ENCODE peak calls at places on chromosomes 4 and X, in five cellular contexts. D, Z, V, C and I are unnamed samples.

GRCh38 chrX:38260231-38260630 is 39.6 kb upstream of the SRPX start:
- DNase-seq in Z (no peak), D (peak), V (peak), C (peak), I (no peak)

GRCh38 chrX:153878285-153878779 is 7.6 kb downstream of the L1CAM start:
- DNase-seq in C (no peak), Z (no peak), V (no peak), D (no peak), I (no peak)

GRCh38 chr4:13537011-13537831 is 7.1 kb downstream of the NKX3-2 start:
- DNase-seq in Z (no peak), D (no peak), V (no peak), C (peak), I (no peak)

GRCh38 chr4:128600996-128601857 is 208.3 kb upstream of the JADE1 start:
- DNase-seq in V (no peak), D (peak), C (peak), Z (peak), I (no peak)

GRCh38 chrX:49919617-49920016 is 2.8 kb upstream of the CLCN5 start:
- DNase-seq in Z (no peak), D (peak), V (peak), C (peak), I (no peak)

GRCh38 chrX:37745835-37746234 is 34.0 kb upstream of the CYBB start:
- DNase-seq in V (no peak), D (no peak), C (no peak), Z (no peak), I (no peak)

GRCh38 chrX:103919336-103919682 is 43.1 kb upstream of the TMSB15B start:
- DNase-seq in V (no peak), C (no peak), Z (no peak), D (peak), I (no peak)

GRCh38 chr4:48913346-48913745 is 6.8 kb upstream of the OCIAD2 start:
- DNase-seq in V (no peak), Z (peak), C (no peak), D (peak), I (no peak)

GRCh38 chr4:139171878-139172691 is 4.9 kb downstream of the ELF2 start:
- DNase-seq in C (no peak), V (no peak), D (peak), Z (peak), I (no peak)

GRCh38 chr4:111031180-111031579 is 408.3 kb upstream of the PITX2 start:
- DNase-seq in V (no peak), C (no peak), D (peak), Z (no peak), I (no peak)

GRCh38 chr4:20890752-20891151 is 190.5 kb downstream of the PACRGL start:
- DNase-seq in V (no peak), C (no peak), Z (no peak), D (peak), I (no peak)

GRCh38 chr4:119039779-119040178 is 95.9 kb upstream of the MYOZ2 start:
- DNase-seq in D (no peak), V (no peak), C (no peak), Z (no peak), I (no peak)

GRCh38 chr4:89438102-89438831 is 130.7 kb upstream of the GPRIN3 start:
- DNase-seq in V (peak), Z (peak), C (peak), D (peak), I (peak)

GRCh38 chrX:123803331-123803983 is 56.4 kb upstream of the XIAP start:
- DNase-seq in C (no peak), V (peak), Z (peak), D (peak), I (peak)

GRCh38 chr4:6198278-6198677 is 2.1 kb downstream of the JAKMIP1 start:
- DNase-seq in D (no peak), V (no peak), Z (no peak), C (no peak), I (no peak)

GRCh38 chrX:115616943-115617563 is 56.1 kb downstream of the PLS3 start:
- DNase-seq in Z (peak), V (no peak), D (peak), C (no peak), I (no peak)

GRCh38 chr4:23902203-23902602 is 12.4 kb upstream of the PPARGC1A start:
- DNase-seq in Z (no peak), C (no peak), D (no peak), V (no peak), I (no peak)
- TF ChIP-seq CTCF in Z (no peak), C (peak), D (peak), V (no peak), I (peak)

DNA sequence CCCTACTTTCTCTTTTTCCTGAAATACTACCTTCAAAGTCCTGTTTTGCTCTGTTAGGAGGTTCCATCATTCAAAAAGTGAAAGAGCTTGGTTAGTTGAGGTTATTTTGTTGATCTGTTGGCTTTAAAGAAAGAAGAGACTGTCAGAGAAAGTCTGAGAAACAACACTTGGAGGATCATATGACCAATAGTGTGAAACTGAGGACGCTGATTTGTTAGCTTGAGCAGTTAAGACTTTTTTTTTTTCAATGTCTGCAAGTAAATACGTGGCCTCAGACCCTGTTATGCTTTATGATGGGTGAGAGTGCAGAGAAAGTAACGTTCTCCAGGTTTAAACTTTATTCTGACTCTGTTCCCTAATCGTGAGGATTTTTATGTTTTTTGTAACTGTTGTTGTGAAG is 45.9 kb downstream of the GAB1 start:
- DNase-seq in Z (no peak), D (peak), V (no peak), C (no peak), I (no peak)
- H3K4me3 ChIP-seq in Z (no peak), D (no peak), V (no peak), C (no peak), I (no peak)

GRCh38 chr4:337932-338758 is 531 bp downstream of the ZNF141 start:
- DNase-seq in V (peak), Z (no peak), C (peak), D (peak), I (no peak)

GRCh38 chr4:337143-337931 is at the start of gene ZNF141:
- DNase-seq in Z (peak), V (peak), C (peak), D (peak), I (peak)

GRCh38 chr4:336893-337142 is 796 bp upstream of the ZNF141 start:
- DNase-seq in C (no peak), Z (no peak), V (no peak), D (no peak), I (no peak)

GRCh38 chr4:338759-339097 is 1.1 kb downstream of the ZNF141 start:
- DNase-seq in C (peak), Z (no peak), V (peak), D (peak), I (no peak)

GRCh38 chr4:340011-340410 is 2.4 kb downstream of the ZNF141 start:
- DNase-seq in D (no peak), V (no peak), C (no peak), Z (no peak), I (no peak)
- TF ChIP-seq CTCF in D (peak), V (peak), C (no peak), Z (no peak), I (no peak)

GRCh38 chr4:10656988-10657387 is 27.6 kb downstream of the CLNK start:
- DNase-seq in V (no peak), Z (peak), C (no peak), D (no peak), I (peak)
- H3K4me3 ChIP-seq in V (no peak), Z (no peak), C (no peak), D (no peak), I (peak)

DNA sequence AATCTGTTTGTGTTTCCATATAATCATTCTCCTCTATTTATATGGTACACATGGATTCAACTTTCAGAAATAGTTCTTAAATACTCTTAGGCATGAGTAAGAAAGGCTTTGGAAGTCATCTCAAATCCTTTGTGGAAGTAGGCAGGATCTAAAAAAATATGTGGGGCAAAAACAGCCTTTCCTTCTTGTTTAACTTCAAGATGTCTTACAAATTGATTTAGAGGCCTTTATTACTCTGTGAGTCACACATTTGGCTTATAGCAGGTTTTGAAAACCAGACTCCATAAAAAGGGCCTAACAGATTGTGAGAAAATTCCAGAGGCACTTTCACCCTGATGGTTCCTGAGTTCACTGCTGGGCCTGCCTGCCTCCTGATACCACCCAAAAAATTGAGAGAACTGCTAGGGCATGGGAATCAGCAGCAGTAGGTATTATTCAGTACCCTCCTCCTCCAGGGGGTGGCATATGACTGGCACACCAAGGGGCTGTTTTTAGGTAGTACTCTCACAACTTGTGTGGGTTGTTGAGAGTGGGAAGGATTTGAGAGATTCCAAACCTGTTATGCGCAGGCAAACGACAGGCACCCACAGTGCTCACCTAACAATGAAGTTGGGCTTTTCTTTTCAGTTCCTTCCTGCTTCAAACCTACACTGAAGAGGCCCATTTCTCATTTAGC is 162.7 kb upstream of the MBNL3 start:
- DNase-seq in V (no peak), C (no peak), Z (no peak), D (peak), I (no peak)
- TF ChIP-seq CTCF in V (no peak), C (no peak), Z (peak), D (peak), I (no peak)

GRCh38 chrX:135974279-135974856 is 580 bp upstream of the MMGT1 start:
- DNase-seq in D (peak), V (peak), Z (peak), C (peak), I (no peak)
- H3K4me3 ChIP-seq in D (peak), V (peak), Z (peak), C (peak), I (peak)

GRCh38 chr4:175252642-175253041 is 334.5 kb downstream of the ADAM29 start:
- DNase-seq in C (no peak), Z (no peak), D (no peak), V (no peak), I (no peak)
- TF ChIP-seq CTCF in C (peak), Z (no peak), D (no peak), V (no peak), I (no peak)

GRCh38 chrX:47198026-47198686 is 4.5 kb downstream of the UBA1 start:
- DNase-seq in D (no peak), C (no peak), V (peak), Z (no peak), I (no peak)
- H3K4me3 ChIP-seq in D (no peak), C (no peak), V (no peak), Z (no peak), I (no peak)

GRCh38 chrX:48030237-48030636 is 23.4 kb downstream of the SPACA5 start:
- DNase-seq in C (no peak), V (no peak), Z (no peak), D (no peak), I (no peak)

GRCh38 chrX:48035891-48036290 is 29.1 kb downstream of the SPACA5 start:
- DNase-seq in Z (no peak), D (no peak), V (peak), C (no peak), I (no peak)
- TF ChIP-seq CTCF in Z (no peak), D (no peak), V (no peak), C (no peak), I (no peak)

GRCh38 chr4:2795558-2796260 is 2.8 kb downstream of the SH3BP2 start:
- DNase-seq in D (no peak), C (no peak), V (no peak), Z (no peak), I (no peak)

GRCh38 chr4:2793578-2793919 is 664 bp downstream of the SH3BP2 start:
- DNase-seq in V (no peak), D (peak), C (no peak), Z (no peak), I (no peak)

GRCh38 chr4:2794707-2795557 is 2.0 kb downstream of the SH3BP2 start:
- DNase-seq in C (no peak), V (no peak), Z (no peak), D (peak), I (no peak)

GRCh38 chr4:2792711-2793577 is at the start of gene SH3BP2:
- DNase-seq in V (peak), C (peak), Z (peak), D (no peak), I (no peak)

DNA sequence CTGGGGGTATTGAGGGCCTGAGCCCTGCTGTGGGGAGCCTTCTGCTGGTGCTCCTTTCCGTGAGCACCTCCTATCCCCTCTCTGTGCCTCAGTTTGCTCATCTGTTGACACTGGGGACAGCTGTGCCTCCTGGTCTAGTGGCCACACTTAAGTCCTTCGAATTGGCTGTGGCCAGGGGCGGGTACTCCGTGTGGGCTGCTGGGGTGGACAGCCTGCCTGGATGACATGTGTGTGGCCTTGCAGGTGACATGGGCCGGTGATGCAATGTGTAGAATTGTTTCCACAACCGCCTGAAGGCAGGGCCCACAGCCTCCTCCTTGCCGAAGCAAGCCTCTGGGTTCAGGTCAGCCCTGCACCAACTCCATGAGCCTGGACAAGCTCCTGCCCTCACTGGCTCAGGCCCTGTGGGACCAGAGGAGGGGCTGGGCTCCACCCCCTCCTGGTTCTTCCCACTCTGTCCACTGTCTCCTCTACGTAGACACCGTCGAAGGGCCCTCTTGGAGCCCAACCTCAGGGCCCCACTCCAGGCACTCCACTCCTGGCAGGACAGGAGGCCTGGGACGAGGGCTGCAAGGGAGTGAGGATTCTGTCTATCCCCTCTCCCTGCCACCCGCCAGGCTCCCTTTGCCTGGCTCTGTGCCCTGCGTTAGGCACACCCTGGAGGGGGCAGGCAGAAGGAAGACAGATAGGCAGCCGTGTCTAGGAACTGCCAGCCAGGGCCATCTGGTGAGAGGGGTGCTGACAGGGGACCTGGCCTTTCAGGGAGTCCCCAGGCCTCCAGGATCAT is 1.2 kb downstream of the SH3BP2 start:
- DNase-seq in D (no peak), Z (peak), V (no peak), C (no peak), I (no peak)
- H3K4me3 ChIP-seq in D (peak), Z (peak), V (peak), C (peak), I (peak)